ENCODE peak calls at places on chromosomes 16 and 17, in six cellular contexts. U is globus pallidus; P is stimulated activated naive B cell treated with anti-CD40 and anti-IgM and Interleukin-4, amounts not matched to agents 10 μg/mL and 1 μg/mL and 100 μg/mL, for 72 hours; L is left colon; Q is iris pigment epithelial cell; J is psoas muscle. G is an unnamed sample.

GRCh38 chr17:10120749-10121148 is 77.7 kb downstream of the GAS7 start:
- DNase-seq in U (no peak), P (no peak), L (no peak), Q (peak), J (no peak), G (no peak)

GRCh38 chr16:21224800-21225199 is 8.7 kb upstream of the ANKS4B start:
- DNase-seq in U (no peak), P (no peak), L (no peak), Q (no peak), J (no peak), G (no peak)

GRCh38 chr17:38848557-38848891 is 5.0 kb downstream of the RPL23 start:
- DNase-seq in U (no peak), P (no peak), L (no peak), Q (no peak), J (no peak), G (no peak)

GRCh38 chr17:31392002-31392855 is 754 bp downstream of the RAB11FIP4 start:
- DNase-seq in U (peak), P (no peak), L (no peak), Q (no peak), J (no peak), G (no peak)

GRCh38 chr17:67578058-67578457 is 139.7 kb upstream of the NOL11 start:
- DNase-seq in U (no peak), P (no peak), L (no peak), Q (no peak), J (no peak), G (no peak)

GRCh38 chr17:48842746-48843145 is 11.9 kb downstream of the CALCOCO2 start:
- DNase-seq in U (no peak), P (no peak), L (no peak), Q (peak), J (no peak), G (no peak)

GRCh38 chr17:73622381-73622780 is 21.9 kb downstream of the SDK2 start:
- DNase-seq in U (no peak), P (no peak), L (no peak), Q (no peak), J (no peak), G (no peak)

GRCh38 chr16:69049146-69049545 is 56.3 kb upstream of the HAS3 start:
- DNase-seq in U (no peak), P (no peak), L (no peak), Q (peak), J (no peak), G (peak)

GRCh38 chr16:30046178-30046577 is 15.1 kb upstream of the TLCD3B start:
- DNase-seq in U (no peak), P (no peak), L (no peak), Q (no peak), J (no peak), G (no peak)

GRCh38 chr17:57316361-57316760 is 60.0 kb downstream of the MSI2 start:
- DNase-seq in U (no peak), P (no peak), L (no peak), Q (no peak), J (no peak), G (no peak)

GRCh38 chr17:2689411-2690164 is 22.0 kb downstream of the CLUH start:
- DNase-seq in U (no peak), P (no peak), L (no peak), Q (no peak), J (no peak), G (no peak)

GRCh38 chr17:45021607-45022287 is 29.7 kb downstream of the DCAKD start:
- DNase-seq in U (no peak), P (peak), L (peak), Q (peak), J (peak), G (no peak)

GRCh38 chr16:27853651-27854050 is 209.9 kb downstream of the GSG1L start:
- DNase-seq in U (no peak), P (no peak), L (no peak), Q (no peak), J (no peak), G (no peak)

GRCh38 chr16:67447508-67448076 is 16.7 kb downstream of the HSD11B2 start:
- DNase-seq in U (no peak), P (peak), L (peak), Q (no peak), J (peak), G (peak)

GRCh38 chr16:57422026-57422944 is 17.7 kb downstream of the CCL17 start:
- DNase-seq in U (no peak), P (no peak), L (peak), Q (peak), J (no peak), G (no peak)

GRCh38 chr17:75842411-75842810 is 1.8 kb downstream of the UNC13D start:
- DNase-seq in U (no peak), P (no peak), L (no peak), Q (no peak), J (no peak), G (no peak)

GRCh38 chr17:46935658-46936266 is 12.8 kb downstream of the GOSR2 start:
- DNase-seq in U (no peak), P (no peak), L (no peak), Q (no peak), J (no peak), G (no peak)

GRCh38 chr17:45050680-45051059 is 762 bp downstream of the DCAKD start:
- DNase-seq in U (no peak), P (no peak), L (peak), Q (peak), J (no peak), G (no peak)

GRCh38 chr17:9929873-9930272 is 24.8 kb upstream of the RCVRN start:
- DNase-seq in U (no peak), P (no peak), L (no peak), Q (no peak), J (no peak), G (no peak)

GRCh38 chr17:74677558-74678466 is 34.9 kb downstream of the CD300LF start:
- DNase-seq in U (no peak), P (no peak), L (no peak), Q (peak), J (peak), G (no peak)